ENCODE peak calls at places on chromosomes 5 and 9, in six cellular contexts. I is kidney; N is fibroblast of lung; U is adipocyte; M is tibial nerve; C is effector memory CD4-positive, alpha-beta T cell. G is an unnamed sample.

GRCh38 chr9:113228130-113228665 is 6.9 kb downstream of the SLC31A1 start:
- DNase-seq in N (no peak), U (no peak), C (no peak), I (no peak), M (no peak), G (peak; percentile 62)

GRCh38 chr5:32760091-32760509 is 49.0 kb downstream of the NPR3 start:
- DNase-seq in C (no peak), I (no peak), N (peak; percentile 92), M (no peak), U (peak; percentile 96), G (no peak)

GRCh38 chr9:92713528-92713927 is 43.6 kb upstream of the IPPK start:
- DNase-seq in M (no peak), N (no peak), C (no peak), I (no peak), U (no peak), G (no peak)

GRCh38 chr5:1004598-1005361 is 3.8 kb upstream of the NKD2 start:
- DNase-seq in C (no peak), M (peak; percentile 44), N (peak; percentile 17), U (peak; percentile 72), I (peak; percentile 95), G (peak; percentile 81)

GRCh38 chr5:131514316-131515275 is 120.4 kb downstream of the RAPGEF6 start:
- DNase-seq in C (peak; percentile 14), U (no peak), N (peak; percentile 27), M (no peak), I (no peak), G (no peak)

GRCh38 chr5:84017704-84018240 is 297.1 kb upstream of the HAPLN1 start:
- DNase-seq in U (no peak), C (no peak), N (peak; percentile 43), M (no peak), I (no peak), G (no peak)

GRCh38 chr9:4321554-4321953 is 21.7 kb upstream of the GLIS3 start:
- DNase-seq in U (no peak), C (no peak), N (peak; percentile 38), I (no peak), M (no peak), G (no peak)

GRCh38 chr9:129776938-129777768 is 24.3 kb upstream of the PTGES start:
- DNase-seq in I (peak; percentile 98), C (peak; percentile 35), N (peak; percentile 100), U (peak; percentile 100), M (peak; percentile 97), G (peak; percentile 49)

GRCh38 chr9:122001491-122002201 is 91.5 kb downstream of the TTLL11 start:
- DNase-seq in M (no peak), C (no peak), I (no peak), U (no peak), N (peak; percentile 11), G (no peak)

GRCh38 chr9:26210338-26210851 is 532.2 kb upstream of the TUSC1 start:
- DNase-seq in U (peak; percentile 9), C (no peak), M (no peak), N (peak; percentile 18), I (no peak), G (no peak)

GRCh38 chr9:96565684-96566360 is 53.8 kb downstream of the CDC14B start:
- DNase-seq in I (no peak), U (peak; percentile 67), M (no peak), C (no peak), N (peak; percentile 50), G (no peak)

GRCh38 chr5:74196233-74196632 is 444.3 kb downstream of the ENC1 start:
- DNase-seq in I (no peak), U (no peak), C (no peak), M (no peak), N (no peak), G (no peak)

GRCh38 chr5:103243665-103244064 is 14.9 kb upstream of the MACIR start:
- DNase-seq in I (no peak), C (no peak), N (peak; percentile 94), U (no peak), M (no peak), G (no peak)

GRCh38 chr9:80699551-80699998 is 989.8 kb downstream of the TLE1 start:
- DNase-seq in C (no peak), N (peak; percentile 98), M (no peak), U (peak; percentile 78), I (no peak), G (no peak)

GRCh38 chr5:27308151-27308550 is 269.8 kb upstream of the CDH9 start:
- DNase-seq in M (no peak), C (no peak), U (no peak), I (no peak), N (peak; percentile 86), G (no peak)

GRCh38 chr5:58156977-58157701 is 302.7 kb downstream of the PLK2 start:
- DNase-seq in I (no peak), M (no peak), N (peak; percentile 82), C (no peak), U (no peak), G (no peak)

GRCh38 chr5:140362875-140363630 is 3.1 kb downstream of the SLC4A9 start:
- DNase-seq in N (peak; percentile 34), C (peak; percentile 63), M (peak; percentile 42), I (peak; percentile 90), U (peak; percentile 83), G (peak; percentile 92)
- H3K4me3 ChIP-seq in N (no peak overlapping the region), C (peak overlapping the region; percentile 42), M (peak overlapping the region; percentile 16), I (peak overlapping the region; percentile 16), U (peak overlapping the region; percentile 69), G (peak overlapping the region; percentile 15)

DNA sequence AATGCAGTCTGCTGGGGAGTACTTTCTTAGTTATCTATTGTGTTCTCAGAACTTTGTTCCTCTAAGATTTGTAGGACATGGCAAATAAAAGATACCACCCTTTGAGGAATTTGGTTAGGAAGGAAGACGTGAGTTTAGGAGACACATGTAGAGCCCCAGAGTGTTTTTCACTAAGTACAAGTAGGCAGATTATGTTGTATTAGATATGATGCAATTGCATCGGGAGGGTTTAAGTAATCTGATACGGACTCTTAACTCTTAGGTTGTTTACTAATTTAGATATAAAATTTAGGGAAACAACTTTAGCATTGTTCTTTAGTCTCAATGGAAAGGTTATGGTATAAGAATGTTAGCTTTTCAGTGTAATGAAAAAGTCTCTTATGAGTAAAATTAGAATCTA is 84.4 kb downstream of the TRIO start:
- DNase-seq in N (no peak), I (no peak), C (no peak), M (no peak), U (no peak), G (no peak)
- H3K4me1 ChIP-seq in N (peaks cover 6% of the 10 kb centered on the region), I (peaks cover 6% of the 10 kb centered on the region), C (no peaks in the 10 kb centered on the region), M (no peaks in the 10 kb centered on the region), U (peaks cover 19% of the 10 kb centered on the region), G (peaks cover 7% of the 10 kb centered on the region)

GRCh38 chr9:120868676-120869359 is 8.2 kb downstream of the PHF19 start:
- DNase-seq in M (peak; percentile 97), I (peak; percentile 99), N (peak; percentile 93), C (peak; percentile 97), U (peak; percentile 97), G (peak; percentile 100)
- H3K36me3 ChIP-seq in M (no peaks in the 10 kb centered on the region), I (no peaks in the 10 kb centered on the region), N (peaks cover 16% of the 10 kb centered on the region), C (peaks cover 44% of the 10 kb centered on the region), U (no peaks in the 10 kb centered on the region), G (peaks cover 62% of the 10 kb centered on the region)

GRCh38 chr5:72232838-72233237 is 87.2 kb downstream of the MRPS27 start:
- DNase-seq in C (no peak), I (no peak), N (no peak), M (no peak), U (no peak), G (no peak)

GRCh38 chr5:72234898-72235297 is 85.1 kb downstream of the MRPS27 start:
- DNase-seq in I (no peak), U (no peak), C (no peak), M (no peak), N (peak; percentile 12), G (no peak)

GRCh38 chr5:72234265-72234700 is 85.8 kb downstream of the MRPS27 start:
- DNase-seq in U (peak; percentile 71), M (no peak), N (peak; percentile 89), I (no peak), C (no peak), G (peak; percentile 18)

GRCh38 chr5:72233835-72234234 is 86.2 kb downstream of the MRPS27 start:
- DNase-seq in N (no peak), M (no peak), I (no peak), C (no peak), U (no peak), G (no peak)

DNA sequence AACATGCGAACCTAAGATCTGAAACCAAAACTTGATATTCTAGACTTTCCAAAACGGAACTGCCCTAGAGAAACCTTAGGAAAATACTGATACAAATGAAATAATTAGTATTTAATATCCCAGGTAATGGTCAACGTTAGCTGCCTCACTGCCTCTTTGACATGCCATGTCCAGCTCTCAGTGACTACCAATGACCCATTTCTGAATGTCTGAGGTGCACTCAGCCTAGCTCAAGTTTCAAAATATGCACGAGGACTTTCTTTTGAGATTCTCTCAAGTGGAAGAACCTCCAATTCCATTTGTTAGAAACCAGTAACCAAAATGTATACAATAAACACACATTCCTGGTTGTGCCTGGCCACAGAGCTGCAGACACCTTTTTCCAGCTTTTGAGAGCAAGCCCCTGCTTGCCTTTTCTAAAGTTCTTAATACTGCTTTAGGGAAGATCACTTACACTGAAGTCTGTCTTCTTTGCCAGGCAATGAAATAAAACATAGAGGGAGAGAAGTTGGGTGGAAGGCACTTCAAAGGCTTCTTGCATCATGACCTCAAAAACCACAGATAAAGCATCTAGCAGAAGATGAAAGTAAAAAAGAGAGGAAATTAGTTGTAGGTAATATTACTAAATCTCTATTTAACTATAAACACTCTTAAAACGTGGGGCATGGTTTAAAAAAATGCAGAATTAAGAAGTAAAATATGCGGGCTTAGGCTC is 87.9 kb downstream of the MRPS27 start:
- DNase-seq in N (peak; percentile 79), U (no peak), C (no peak), M (no peak), I (no peak), G (no peak)
- H3K4me3 ChIP-seq in N (no peak overlapping the region), U (no peak overlapping the region), C (peak overlapping the region; percentile 11), M (no peak overlapping the region), I (no peak overlapping the region), G (no peak overlapping the region)

GRCh38 chr5:150139334-150139733 is 16.3 kb downstream of the PDGFRB start:
- DNase-seq in N (peak; percentile 97), U (peak; percentile 63), M (no peak), I (no peak), C (no peak), G (no peak)
- H3K4me1 ChIP-seq in N (peaks cover 91% of the 10 kb centered on the region), U (peaks cover 82% of the 10 kb centered on the region), M (peaks cover 78% of the 10 kb centered on the region), I (peaks cover 39% of the 10 kb centered on the region), C (no peaks in the 10 kb centered on the region), G (no peaks in the 10 kb centered on the region)

DNA sequence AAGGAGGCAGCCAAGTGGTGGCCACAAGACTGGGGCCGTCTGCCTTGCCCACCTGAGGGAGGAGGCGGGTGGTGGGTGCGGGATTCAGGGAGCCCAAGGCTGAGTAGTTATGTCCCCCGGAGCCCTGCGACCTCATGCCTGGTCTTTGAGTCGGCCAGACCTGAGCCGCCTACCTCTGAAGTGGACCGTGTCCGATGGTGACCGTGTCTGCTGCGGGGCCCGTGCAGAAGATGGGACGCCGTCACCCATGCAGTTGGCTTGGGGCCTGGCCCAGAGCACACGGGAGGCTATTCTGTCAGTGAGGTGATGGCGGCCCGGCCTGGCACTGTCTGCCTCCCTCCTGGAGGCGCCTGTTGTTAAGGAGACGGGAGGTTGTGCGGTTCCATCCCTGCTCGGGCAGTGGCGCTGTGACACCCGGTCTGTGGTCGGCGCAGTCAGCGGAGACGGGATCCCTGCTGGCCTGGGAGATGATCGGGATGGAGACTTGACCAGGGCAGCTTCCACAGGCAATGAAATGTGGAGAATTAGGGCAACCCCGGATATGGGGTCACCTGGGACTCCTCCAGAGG is 62.5 kb upstream of the FCN2 start:
- DNase-seq in I (no peak), U (no peak), C (no peak), N (no peak), M (no peak), G (no peak)
- H3K36me3 ChIP-seq in I (no peaks in the 10 kb centered on the region), U (peaks cover 97% of the 10 kb centered on the region), C (no peaks in the 10 kb centered on the region), N (peaks cover 70% of the 10 kb centered on the region), M (no peaks in the 10 kb centered on the region), G (no peaks in the 10 kb centered on the region)